ENCODE peak calls at places on chromosomes 4 and X, in seven cellular contexts. I, S, Q, C, O, X and T are unnamed samples.

GRCh38 chrX:136768469-136769084 is 12.2 kb downstream of the ARHGEF6 start:
- DNase-seq in I (peak; percentile 80), O (peak; percentile 66), X (peak; percentile 63), S (no peak), Q (peak; percentile 94), C (no peak), T (no peak)

GRCh38 chr4:94454405-94454804 is 2.7 kb downstream of the PDLIM5 start:
- DNase-seq in Q (no peak), C (no peak), O (no peak), I (no peak), S (no peak), X (no peak), T (no peak)

GRCh38 chr4:53004497-53005148 is 142.5 kb downstream of the RASL11B start:
- DNase-seq in S (no peak), X (no peak), I (no peak), O (no peak), Q (no peak), C (no peak), T (no peak)

GRCh38 chr4:165010487-165010886 is 21.3 kb upstream of the TRIM60 start:
- DNase-seq in O (no peak), Q (no peak), S (no peak), C (no peak), X (no peak), I (no peak), T (no peak)

GRCh38 chr4:19729873-19730735 is 521.6 kb upstream of the SLIT2 start:
- DNase-seq in O (peak; percentile 30), Q (peak; percentile 47), X (no peak), C (no peak), S (no peak), I (peak; percentile 74), T (no peak)

GRCh38 chrX:103685396-103685795 is 1.1 kb downstream of the MORF4L2 start:
- DNase-seq in X (no peak), I (peak; percentile 15), Q (no peak), O (no peak), C (peak; percentile 8), S (no peak), T (no peak)

GRCh38 chrX:150363561-150364346 is 637 bp downstream of the MAMLD1 start:
- DNase-seq in C (peak; percentile 49), X (no peak), Q (peak; percentile 24), I (peak; percentile 45), S (no peak), O (no peak), T (no peak)

GRCh38 chrX:129716507-129716906 is 22.3 kb upstream of the XPNPEP2 start:
- DNase-seq in I (no peak), O (no peak), X (no peak), C (no peak), Q (no peak), S (no peak), T (no peak)

GRCh38 chrX:123424546-123424945 is 240.5 kb downstream of the GRIA3 start:
- DNase-seq in S (no peak), X (no peak), C (no peak), I (peak; percentile 40), O (no peak), Q (peak; percentile 67), T (no peak)

GRCh38 chr4:8303485-8304281 is 34.1 kb downstream of the HTRA3 start:
- DNase-seq in S (peak; percentile 9), Q (peak; percentile 92), I (peak; percentile 88), C (no peak), O (peak; percentile 28), X (peak; percentile 42), T (no peak)

GRCh38 chr4:48470135-48470534 is 13.0 kb upstream of the SLC10A4 start:
- DNase-seq in C (no peak), Q (no peak), I (no peak), X (no peak), S (no peak), O (no peak), T (no peak)

GRCh38 chrX:83469551-83469950 is 38.5 kb upstream of the POU3F4 start:
- DNase-seq in C (peak; percentile 1), O (no peak), Q (peak; percentile 12), S (no peak), I (peak; percentile 19), X (no peak), T (no peak)

GRCh38 chr4:157977086-157977485 is 195.7 kb downstream of the GASK1B start:
- DNase-seq in I (peak; percentile 27), X (no peak), C (no peak), S (no peak), Q (no peak), O (no peak), T (no peak)

GRCh38 chr4:141416219-141416618 is 195.5 kb downstream of the ZNF330 start:
- DNase-seq in O (no peak), I (no peak), S (no peak), Q (no peak), C (no peak), X (no peak), T (no peak)

GRCh38 chrX:119040432-119040831 is 32.4 kb upstream of the CT47C1 start:
- DNase-seq in S (no peak), C (no peak), X (no peak), Q (no peak), I (no peak), O (no peak), T (no peak)

GRCh38 chr4:70632028-70632427 is 3.5 kb downstream of the ENAM start:
- DNase-seq in O (no peak), C (no peak), X (no peak), Q (no peak), I (peak; percentile 64), S (no peak), T (no peak)

GRCh38 chr4:128524311-128524710 is 236.7 kb upstream of the PGRMC2 start:
- DNase-seq in I (peak; percentile 91), S (no peak), Q (peak; percentile 81), C (no peak), X (no peak), O (peak; percentile 59), T (no peak)

GRCh38 chrX:109732780-109733657 is at the start of gene ACSL4:
- DNase-seq in I (peak; percentile 86), S (peak; percentile 85), Q (peak; percentile 66), C (peak; percentile 88), O (peak; percentile 92), X (peak; percentile 93), T (peak; percentile 86)

GRCh38 chr4:120871173-120871572 is 51.4 kb downstream of the PRDM5 start:
- DNase-seq in X (no peak), S (no peak), C (no peak), I (no peak), O (no peak), Q (no peak), T (no peak)

GRCh38 chrX:14660970-14661369 is 131.6 kb downstream of the GLRA2 start:
- DNase-seq in Q (no peak), X (no peak), S (no peak), O (no peak), I (no peak), C (no peak), T (no peak)

GRCh38 chrX:70979136-70979762 is 48.4 kb upstream of the SLC7A3 start:
- DNase-seq in C (no peak), S (no peak), Q (peak; percentile 48), I (peak; percentile 60), O (no peak), X (no peak), T (no peak)

GRCh38 chr4:110287130-110287529 is 88.7 kb upstream of the ELOVL6 start:
- DNase-seq in C (no peak), Q (peak; percentile 94), S (no peak), I (peak; percentile 91), X (no peak), O (no peak), T (no peak)

GRCh38 chrX:31071262-31071661 is 579 bp downstream of the FTHL17 start:
- DNase-seq in I (no peak), X (no peak), C (no peak), Q (no peak), S (no peak), O (no peak), T (no peak)

GRCh38 chr4:158333820-158334219 is 123.5 kb downstream of the TMEM144 start:
- DNase-seq in Q (no peak), X (no peak), O (no peak), I (no peak), C (no peak), S (no peak), T (no peak)

GRCh38 chr4:37138019-37138653 is 106.4 kb upstream of the NWD2 start:
- DNase-seq in Q (no peak), I (no peak), X (no peak), S (no peak), O (no peak), C (no peak), T (no peak)

GRCh38 chrX:13581554-13581953 is 12.2 kb downstream of the EGFL6 start:
- DNase-seq in Q (no peak), S (no peak), O (no peak), C (no peak), I (no peak), X (no peak), T (no peak)

GRCh38 chr4:177118596-177118995 is 191.1 kb upstream of the NEIL3 start:
- DNase-seq in I (peak; percentile 95), C (no peak), O (peak; percentile 45), Q (peak; percentile 11), S (no peak), X (no peak), T (no peak)

GRCh38 chrX:108224727-108225455 is 133.3 kb downstream of the ATG4A start:
- DNase-seq in S (no peak), Q (peak; percentile 41), C (peak; percentile 88), O (no peak), I (peak; percentile 38), X (no peak), T (no peak)

GRCh38 chr4:140717313-140717712 is 38.9 kb downstream of the TBC1D9 start:
- DNase-seq in I (no peak), X (no peak), S (no peak), O (no peak), C (no peak), Q (no peak), T (no peak)

GRCh38 chr4:118772149-118773081 is 63.5 kb downstream of the SEC24D start:
- DNase-seq in O (no peak), I (peak; percentile 66), Q (peak; percentile 47), S (no peak), X (no peak), C (peak; percentile 64), T (no peak)